ENCODE peak calls at places on chromosomes 1 and 21, in six cellular contexts. T, R, W, X, O and L are unnamed samples.

GRCh38 chr21:46100020-46100419 is 2.1 kb downstream of the COL6A2 start:
- DNase-seq in W (no peak), T (no peak), O (no peak), R (no peak), X (no peak), L (peak; percentile 18)

GRCh38 chr1:37561096-37561793 is 4.5 kb downstream of the DNALI1 start:
- DNase-seq in T (no peak), W (no peak), O (no peak), X (no peak), R (no peak), L (no peak)

GRCh38 chr21:24375201-24375600 is 1232.1 kb downstream of the MRPL39 start:
- DNase-seq in T (peak; percentile 21), X (no peak), R (no peak), W (no peak), O (peak; percentile 32), L (no peak)

GRCh38 chr1:56644064-56644940 is 812 bp upstream of the PRKAA2 start:
- DNase-seq in W (no peak), R (no peak), X (peak; percentile 10), O (no peak), T (no peak), L (no peak)

GRCh38 chr1:114021665-114022099 is 42.4 kb downstream of the OLFML3 start:
- DNase-seq in R (no peak), O (no peak), T (no peak), X (no peak), W (no peak), L (peak; percentile 63)

GRCh38 chr1:117093091-117093534 is 28.4 kb downstream of the TRIM45 start:
- DNase-seq in T (no peak), O (peak; percentile 50), W (no peak), X (peak; percentile 97), R (peak; percentile 45), L (peak; percentile 93)

GRCh38 chr1:234486858-234487830 is 8.2 kb upstream of the TARBP1 start:
- DNase-seq in T (no peak), O (no peak), R (no peak), W (peak; percentile 4), X (no peak), L (no peak)

GRCh38 chr1:156882543-156882942 is 11.0 kb upstream of the PEAR1 start:
- DNase-seq in W (no peak), R (no peak), O (no peak), T (no peak), X (no peak), L (no peak)

GRCh38 chr1:234893725-234894630 is 234.7 kb downstream of the TOMM20 start:
- DNase-seq in T (peak; percentile 33), O (no peak), X (peak; percentile 80), W (no peak), R (no peak), L (no peak)

GRCh38 chr1:211551628-211552465 is 27.1 kb downstream of the SLC30A1 start:
- DNase-seq in R (no peak), O (no peak), W (no peak), T (no peak), X (no peak), L (peak; percentile 60)

GRCh38 chr1:44472614-44473262 is 67.7 kb downstream of the RNF220 start:
- DNase-seq in R (no peak), X (no peak), O (no peak), T (no peak), W (no peak), L (no peak)

GRCh38 chr1:96361961-96362360 is 359.6 kb upstream of the PTBP2 start:
- DNase-seq in O (no peak), T (no peak), X (no peak), R (no peak), W (no peak), L (no peak)

GRCh38 chr1:85502625-85503083 is 37.7 kb upstream of the DDAH1 start:
- DNase-seq in X (peak; percentile 66), W (no peak), O (peak; percentile 72), T (no peak), R (peak; percentile 9), L (peak; percentile 70)

GRCh38 chr21:41754481-41754891 is 12.4 kb downstream of the RIPK4 start:
- DNase-seq in W (no peak), R (no peak), T (no peak), O (peak; percentile 59), X (no peak), L (peak; percentile 83)

GRCh38 chr1:163768581-163768980 is 446.8 kb downstream of the NUF2 start:
- DNase-seq in O (no peak), X (no peak), R (no peak), W (no peak), T (no peak), L (no peak)

GRCh38 chr1:151512801-151513625 is 1.8 kb downstream of the CGN start:
- DNase-seq in R (no peak), W (no peak), T (no peak), O (peak; percentile 84), X (no peak), L (peak; percentile 98)

GRCh38 chr1:64343105-64343960 is 126.6 kb upstream of the CACHD1 start:
- DNase-seq in X (peak; percentile 48), R (no peak), W (peak; percentile 73), O (no peak), T (no peak), L (peak; percentile 97)

GRCh38 chr21:39451332-39452206 is at the start of gene SH3BGR:
- DNase-seq in X (no peak), R (peak; percentile 36), W (no peak), O (peak; percentile 93), T (no peak), L (peak; percentile 88)

GRCh38 chr21:31403596-31404333 is 59.7 kb upstream of the TIAM1 start:
- DNase-seq in X (no peak), W (no peak), O (no peak), R (peak; percentile 31), T (no peak), L (no peak)

GRCh38 chr1:210360852-210361477 is 32.3 kb downstream of the HHAT start:
- DNase-seq in W (no peak), R (no peak), X (no peak), O (no peak), T (no peak), L (no peak)

GRCh38 chr1:169132512-169133227 is 26.2 kb downstream of the ATP1B1 start:
- DNase-seq in R (no peak), W (no peak), X (no peak), O (no peak), T (no peak), L (no peak)

GRCh38 chr1:94522304-94522703 is 19.3 kb downstream of the F3 start:
- DNase-seq in T (no peak), W (no peak), O (no peak), R (peak; percentile 21), X (peak; percentile 42), L (no peak)

GRCh38 chr1:183093821-183094287 is 70.6 kb downstream of the LAMC1 start:
- DNase-seq in O (peak; percentile 75), X (no peak), W (no peak), R (no peak), T (no peak), L (peak; percentile 97)